ENCODE peak calls at places on chromosomes 4 and X, in four cellular contexts. One of them, this sample, is unnamed.
A peak's percentile ranks its signal among the peaks of the same experiment; 100 is the strongest.

GRCh38 chr4:112083587-112084347 is 61.5 kb upstream of the FAM241A start:
- DNase-seq in Karpas-422: no peak
- DNase-seq in HCT116: no peak
- DNase-seq in MM.1S: no peak
- DNase-seq in this sample: no peak

GRCh38 chrX:51899741-51900140 is 6.3 kb downstream of the MAGED1 start:
- DNase-seq in Karpas-422: no peak
- DNase-seq in HCT116: no peak
- DNase-seq in MM.1S: no peak
- DNase-seq in this sample: no peak

GRCh38 chrX:54452920-54453319 is 12.7 kb downstream of the TSR2 start:
- DNase-seq in Karpas-422: peak; percentile 67
- DNase-seq in HCT116: no peak
- DNase-seq in MM.1S: no peak
- DNase-seq in this sample: peak; percentile 25

GRCh38 chr4:153039542-153040185 is 103.5 kb downstream of the FHDC1 start:
- DNase-seq in Karpas-422: no peak
- DNase-seq in HCT116: no peak
- DNase-seq in MM.1S: no peak
- DNase-seq in this sample: no peak

GRCh38 chrX:21674430-21675186 is 16.5 kb upstream of the KLHL34 start:
- DNase-seq in Karpas-422: no peak
- DNase-seq in HCT116: no peak
- DNase-seq in MM.1S: no peak
- DNase-seq in this sample: no peak

GRCh38 chr4:79331126-79331876 is 5.4 kb upstream of the NAA11 start:
- DNase-seq in Karpas-422: no peak
- DNase-seq in HCT116: no peak
- DNase-seq in MM.1S: peak; percentile 63
- DNase-seq in this sample: peak; percentile 13

GRCh38 chr4:31104033-31104432 is 383.9 kb downstream of the PCDH7 start:
- DNase-seq in Karpas-422: no peak
- DNase-seq in HCT116: no peak
- DNase-seq in MM.1S: no peak
- DNase-seq in this sample: no peak

GRCh38 chrX:50436797-50437196 is 33.8 kb downstream of the DGKK start:
- DNase-seq in Karpas-422: no peak
- DNase-seq in HCT116: no peak
- DNase-seq in MM.1S: no peak
- DNase-seq in this sample: no peak

GRCh38 chr4:144591401-144591800 is 54.6 kb upstream of the HHIP start:
- DNase-seq in Karpas-422: no peak
- DNase-seq in HCT116: no peak
- DNase-seq in MM.1S: no peak
- DNase-seq in this sample: peak; percentile 58

GRCh38 chr4:27973056-27973455 is 1112.4 kb downstream of the STIM2 start:
- DNase-seq in Karpas-422: no peak
- DNase-seq in HCT116: no peak
- DNase-seq in MM.1S: no peak
- DNase-seq in this sample: no peak

GRCh38 chr4:148831945-148832344 is 389.7 kb upstream of the NR3C2 start:
- DNase-seq in Karpas-422: no peak
- DNase-seq in HCT116: peak; percentile 4
- DNase-seq in MM.1S: no peak
- DNase-seq in this sample: no peak

GRCh38 chr4:80989921-80990544 is 40.5 kb upstream of the BMP3 start:
- DNase-seq in Karpas-422: peak; percentile 68
- DNase-seq in HCT116: peak; percentile 50
- DNase-seq in MM.1S: peak; percentile 63
- DNase-seq in this sample: peak; percentile 79

GRCh38 chrX:100643943-100644587 is at the start of gene SRPX2:
- DNase-seq in Karpas-422: no peak
- DNase-seq in HCT116: peak; percentile 63
- DNase-seq in MM.1S: no peak
- DNase-seq in this sample: peak; percentile 74

GRCh38 chrX:84168095-84168494 is 19.9 kb downstream of the RPS6KA6 start:
- DNase-seq in Karpas-422: no peak
- DNase-seq in HCT116: no peak
- DNase-seq in MM.1S: no peak
- DNase-seq in this sample: no peak

GRCh38 chr4:140047017-140047640 is 106.9 kb downstream of the MAML3 start:
- DNase-seq in Karpas-422: no peak
- DNase-seq in HCT116: no peak
- DNase-seq in MM.1S: no peak
- DNase-seq in this sample: no peak

GRCh38 chrX:7215842-7216241 is 67.9 kb upstream of the PUDP start:
- DNase-seq in Karpas-422: no peak
- DNase-seq in HCT116: no peak
- DNase-seq in MM.1S: no peak
- DNase-seq in this sample: no peak

GRCh38 chr4:58247792-58248191 is 1137.6 kb upstream of the IGFBP7 start:
- DNase-seq in Karpas-422: no peak
- DNase-seq in HCT116: no peak
- DNase-seq in MM.1S: peak; percentile 36
- DNase-seq in this sample: peak; percentile 13

GRCh38 chr4:73445383-73446335 is 9.6 kb downstream of the AFP start:
- DNase-seq in Karpas-422: no peak
- DNase-seq in HCT116: no peak
- DNase-seq in MM.1S: no peak
- DNase-seq in this sample: no peak

GRCh38 chr4:125321709-125322362 is 7.1 kb downstream of the FAT4 start:
- DNase-seq in Karpas-422: no peak
- DNase-seq in HCT116: no peak
- DNase-seq in MM.1S: no peak
- DNase-seq in this sample: no peak

GRCh38 chrX:70439016-70439415 is 5.6 kb upstream of the DLG3 start:
- DNase-seq in Karpas-422: peak; percentile 38
- DNase-seq in HCT116: no peak
- DNase-seq in MM.1S: peak; percentile 74
- DNase-seq in this sample: no peak

GRCh38 chr4:108166038-108166437 is 2.7 kb downstream of the LEF1 start:
- DNase-seq in Karpas-422: no peak
- DNase-seq in HCT116: no peak
- DNase-seq in MM.1S: peak; percentile 33
- DNase-seq in this sample: no peak

GRCh38 chrX:102832661-102833060 is 104.4 kb upstream of the RAB40AL start:
- DNase-seq in Karpas-422: no peak
- DNase-seq in HCT116: no peak
- DNase-seq in MM.1S: no peak
- DNase-seq in this sample: peak; percentile 32

GRCh38 chrX:69179380-69179911 is 14.2 kb upstream of the PJA1 start:
- DNase-seq in Karpas-422: no peak
- DNase-seq in HCT116: no peak
- DNase-seq in MM.1S: no peak
- DNase-seq in this sample: peak; percentile 30

GRCh38 chr4:76950846-76951321 is 1.3 kb downstream of the SEPTIN11 start:
- DNase-seq in Karpas-422: peak; percentile 59
- DNase-seq in HCT116: no peak
- DNase-seq in MM.1S: peak; percentile 12
- DNase-seq in this sample: peak; percentile 48

GRCh38 chrX:68440940-68441339 is 7.6 kb upstream of the OPHN1 start:
- DNase-seq in Karpas-422: no peak
- DNase-seq in HCT116: no peak
- DNase-seq in MM.1S: no peak
- DNase-seq in this sample: peak; percentile 71

GRCh38 chr4:31139767-31140166 is 419.6 kb downstream of the PCDH7 start:
- DNase-seq in Karpas-422: no peak
- DNase-seq in HCT116: no peak
- DNase-seq in MM.1S: no peak
- DNase-seq in this sample: no peak

GRCh38 chr4:110058677-110059076 is 139.7 kb downstream of the ELOVL6 start:
- DNase-seq in Karpas-422: no peak
- DNase-seq in HCT116: no peak
- DNase-seq in MM.1S: no peak
- DNase-seq in this sample: no peak

GRCh38 chr4:56460085-56460484 is 7.3 kb upstream of the SRP72 start:
- DNase-seq in Karpas-422: no peak
- DNase-seq in HCT116: no peak
- DNase-seq in MM.1S: no peak
- DNase-seq in this sample: no peak
- H3K36me3 ChIP-seq in Karpas-422: peaks cover 72% of the 10 kb centered on the region
- H3K36me3 ChIP-seq in HCT116: peaks cover 71% of the 10 kb centered on the region
- H3K36me3 ChIP-seq in MM.1S: peaks cover 21% of the 10 kb centered on the region
- H3K36me3 ChIP-seq in this sample: no peaks in the 10 kb centered on the region

GRCh38 chr4:8591626-8592365 is 769 bp upstream of the CPZ start:
- DNase-seq in Karpas-422: no peak
- DNase-seq in HCT116: no peak
- DNase-seq in MM.1S: no peak
- DNase-seq in this sample: no peak
- H2AFZ ChIP-seq in Karpas-422: no peak overlapping the region
- H2AFZ ChIP-seq in HCT116: no peak overlapping the region
- H2AFZ ChIP-seq in MM.1S: no peak overlapping the region
- H2AFZ ChIP-seq in this sample: no peak overlapping the region

GRCh38 chr4:26082565-26082964 is 168.5 kb downstream of the SMIM20 start:
- DNase-seq in Karpas-422: no peak
- DNase-seq in HCT116: no peak
- DNase-seq in MM.1S: no peak
- DNase-seq in this sample: no peak
- H3K9me2 ChIP-seq in Karpas-422: no peaks in the 10 kb centered on the region
- H3K9me2 ChIP-seq in HCT116: no peaks in the 10 kb centered on the region
- H3K9me2 ChIP-seq in MM.1S: no peaks in the 10 kb centered on the region
- H3K9me2 ChIP-seq in this sample: no peaks in the 10 kb centered on the region

GRCh38 chr4:534576-535151 is 35.7 kb downstream of the PIGG start:
- DNase-seq in Karpas-422: no peak
- DNase-seq in HCT116: no peak
- DNase-seq in MM.1S: no peak
- DNase-seq in this sample: no peak

GRCh38 chr4:535924-536281 is 36.9 kb downstream of the PIGG start:
- DNase-seq in Karpas-422: no peak
- DNase-seq in HCT116: no peak
- DNase-seq in MM.1S: no peak
- DNase-seq in this sample: no peak

GRCh38 chr4:534101-534575 is 35.1 kb downstream of the PIGG start:
- DNase-seq in Karpas-422: no peak
- DNase-seq in HCT116: no peak
- DNase-seq in MM.1S: no peak
- DNase-seq in this sample: no peak

GRCh38 chr4:536351-536972 is 37.5 kb downstream of the PIGG start:
- DNase-seq in Karpas-422: no peak
- DNase-seq in HCT116: no peak
- DNase-seq in MM.1S: no peak
- DNase-seq in this sample: no peak

DNA sequence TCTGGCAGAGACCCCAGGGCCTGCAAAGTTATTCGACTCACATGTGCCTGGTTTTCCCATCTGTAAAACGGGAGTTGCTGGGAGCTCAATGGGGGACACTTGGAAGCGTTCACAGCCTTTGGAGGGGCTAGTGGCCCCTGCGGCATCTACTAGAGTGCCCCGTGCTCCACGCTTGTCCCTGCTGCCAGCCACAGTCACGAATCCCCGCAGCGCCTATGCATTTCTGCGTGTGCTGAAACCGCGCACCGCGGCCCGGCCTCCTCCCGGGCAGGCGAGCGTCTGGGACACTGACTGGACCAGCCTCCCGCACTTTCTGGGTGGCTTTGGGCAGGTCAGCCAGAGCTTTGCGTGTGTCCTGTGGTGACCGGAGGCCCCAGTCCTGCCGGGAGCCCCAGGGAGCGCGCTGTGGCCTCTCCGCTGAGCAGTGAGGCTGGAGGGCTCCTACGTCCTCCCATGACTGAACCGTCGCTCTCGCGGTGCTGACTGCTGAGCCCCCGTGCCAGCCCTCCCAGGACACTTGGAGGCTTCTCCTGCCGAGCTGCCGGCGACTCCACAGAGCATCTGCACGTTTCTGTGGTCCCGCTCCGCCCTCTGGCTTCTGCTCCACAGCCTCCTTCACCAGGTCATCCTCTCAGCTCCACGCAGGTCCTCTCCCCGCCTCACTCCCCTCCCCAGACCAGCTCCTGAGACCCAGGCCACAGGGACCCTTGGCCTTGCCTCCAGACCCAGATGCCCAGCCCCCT is 36.3 kb downstream of the PIGG start:
- DNase-seq in Karpas-422: no peak
- DNase-seq in HCT116: no peak
- DNase-seq in MM.1S: no peak
- DNase-seq in this sample: no peak
- H3K36me3 ChIP-seq in Karpas-422: peaks cover 49% of the 10 kb centered on the region
- H3K36me3 ChIP-seq in HCT116: peaks cover 13% of the 10 kb centered on the region
- H3K36me3 ChIP-seq in MM.1S: no peaks in the 10 kb centered on the region
- H3K36me3 ChIP-seq in this sample: no peaks in the 10 kb centered on the region

DNA sequence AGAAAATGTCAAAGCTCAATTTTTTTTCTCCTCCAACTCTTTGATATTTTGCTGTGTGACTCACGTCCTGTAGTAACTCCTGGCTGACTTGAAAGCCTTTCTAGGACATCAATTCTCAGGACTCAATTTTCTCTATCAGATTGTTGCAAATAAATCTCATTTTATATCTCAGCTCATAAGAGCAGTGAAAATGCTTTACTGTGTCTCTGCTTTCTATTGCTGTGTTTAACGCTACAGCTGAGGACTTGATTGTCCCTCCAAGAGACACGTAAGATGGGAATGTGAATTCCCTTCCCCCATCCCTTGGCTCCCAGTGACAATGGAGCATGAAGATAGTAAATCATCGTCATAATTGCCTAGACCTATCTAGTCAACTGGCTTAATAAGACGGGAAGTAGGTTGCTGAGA is 20.5 kb upstream of the CBR4 start:
- DNase-seq in Karpas-422: no peak
- DNase-seq in HCT116: peak; percentile 59
- DNase-seq in MM.1S: no peak
- DNase-seq in this sample: no peak
- H2AFZ ChIP-seq in Karpas-422: no peak overlapping the region
- H2AFZ ChIP-seq in HCT116: peak overlapping the region; percentile 78
- H2AFZ ChIP-seq in MM.1S: no peak overlapping the region
- H2AFZ ChIP-seq in this sample: no peak overlapping the region

DNA sequence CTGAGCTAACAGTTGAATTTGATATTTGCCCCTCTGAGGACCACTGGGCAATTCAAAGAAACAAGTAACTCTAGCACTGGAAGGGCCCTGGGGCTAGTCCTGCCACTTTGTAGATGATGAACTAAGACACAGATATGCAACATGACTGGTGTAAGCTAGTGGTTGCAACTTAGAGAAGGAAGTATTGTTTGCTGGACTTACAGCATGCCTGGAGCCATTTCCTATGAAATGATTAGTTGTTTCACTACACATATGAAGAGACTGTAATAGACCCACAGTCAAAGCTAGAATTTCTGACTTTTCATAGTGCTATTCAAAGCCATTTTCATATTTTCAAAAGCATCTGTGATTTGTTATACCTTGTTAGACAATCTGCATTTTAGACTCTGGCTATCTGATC is 96.2 kb downstream of the TSPAN7 start:
- DNase-seq in Karpas-422: no peak
- DNase-seq in HCT116: no peak
- DNase-seq in MM.1S: no peak
- DNase-seq in this sample: no peak
- H3K9me2 ChIP-seq in Karpas-422: no peaks in the 10 kb centered on the region
- H3K9me2 ChIP-seq in HCT116: no peaks in the 10 kb centered on the region
- H3K9me2 ChIP-seq in MM.1S: no peaks in the 10 kb centered on the region
- H3K9me2 ChIP-seq in this sample: no peaks in the 10 kb centered on the region

GRCh38 chrX:47151428-47151827 is 6.4 kb downstream of the RBM10 start:
- DNase-seq in Karpas-422: no peak
- DNase-seq in HCT116: no peak
- DNase-seq in MM.1S: no peak
- DNase-seq in this sample: no peak
- H3K36me3 ChIP-seq in Karpas-422: peaks cover 23% of the 10 kb centered on the region
- H3K36me3 ChIP-seq in HCT116: no peaks in the 10 kb centered on the region
- H3K36me3 ChIP-seq in MM.1S: no peaks in the 10 kb centered on the region
- H3K36me3 ChIP-seq in this sample: no peaks in the 10 kb centered on the region

This sample was measured in hepatocyte.